ENCODE peak calls at places on chromosomes 3 and 15, in five cellular contexts. K is neural progenitor cell, G is nephron progenitor cell, A is lower lobe of right lung, I is cardiac muscle cell. O is an unnamed sample.

GRCh38 chr15:55774113-55774970 is 31.4 kb upstream of the PRTG start:
- DNase-seq in K (peak; percentile 74), G (peak; percentile 72), A (no peak), I (peak; percentile 40), O (peak; percentile 74)

GRCh38 chr3:63912768-63913588 is 795 bp upstream of the SCAANT1 start:
- DNase-seq in K (peak; percentile 54), G (peak; percentile 20), A (peak; percentile 82), I (peak; percentile 70), O (peak; percentile 39)

GRCh38 chr3:123036352-123037014 is 8.9 kb upstream of the SEMA5B start:
- DNase-seq in K (no peak), G (no peak), A (no peak), I (peak; percentile 83), O (no peak)

GRCh38 chr3:122691195-122691594 is 10.6 kb downstream of the PARP14 start:
- DNase-seq in K (no peak), G (no peak), A (no peak), I (peak; percentile 54), O (no peak)

GRCh38 chr3:78825858-78826215 is 942.0 kb downstream of the ROBO1 start:
- DNase-seq in K (no peak), G (no peak), A (no peak), I (peak; percentile 15), O (no peak)

GRCh38 chr15:86624261-86625036 is 544.8 kb downstream of the AGBL1 start:
- DNase-seq in K (peak; percentile 84), G (peak; percentile 53), A (peak; percentile 45), I (peak; percentile 63), O (peak; percentile 26)

GRCh38 chr15:55588070-55588817 is at the start of gene PYGO1:
- DNase-seq in K (peak; percentile 90), G (peak; percentile 77), A (peak; percentile 72), I (peak; percentile 79), O (peak; percentile 84)

GRCh38 chr3:99966657-99967420 is 147.5 kb downstream of the FILIP1L start:
- DNase-seq in K (no peak), G (no peak), A (no peak), I (peak; percentile 73), O (no peak)

GRCh38 chr3:25582242-25582641 is 82.5 kb downstream of the TOP2B start:
- DNase-seq in K (no peak), G (no peak), A (no peak), I (peak; percentile 46), O (no peak)

GRCh38 chr3:115860766-115861165 is 237.5 kb downstream of the GAP43 start:
- DNase-seq in K (no peak), G (no peak), A (no peak), I (no peak), O (no peak)

GRCh38 chr15:88897456-88898194 is 2.3 kb upstream of the HAPLN3 start:
- DNase-seq in K (peak; percentile 25), G (peak; percentile 91), A (peak; percentile 89), I (peak; percentile 91), O (peak; percentile 72)

GRCh38 chr3:65922441-65922840 is 116.3 kb downstream of the MAGI1 start:
- DNase-seq in K (no peak), G (no peak), A (no peak), I (no peak), O (no peak)

GRCh38 chr3:142963266-142964149 is at the start of gene PAQR9:
- DNase-seq in K (peak; percentile 83), G (peak; percentile 81), A (no peak), I (peak; percentile 24), O (peak; percentile 75)

GRCh38 chr3:80618295-80619256 is 850.8 kb upstream of the ROBO1 start:
- DNase-seq in K (no peak), G (no peak), A (no peak), I (no peak), O (no peak)

GRCh38 chr3:35670408-35670807 is 31.1 kb downstream of the ARPP21 start:
- DNase-seq in K (no peak), G (no peak), A (no peak), I (no peak), O (peak; percentile 36)

GRCh38 chr15:99212401-99212800 is 37.0 kb downstream of the TTC23 start:
- DNase-seq in K (no peak), G (no peak), A (no peak), I (peak; percentile 46), O (no peak)

GRCh38 chr15:86162676-86163075 is 83.0 kb downstream of the AGBL1 start:
- DNase-seq in K (no peak), G (no peak), A (no peak), I (no peak), O (no peak)

GRCh38 chr3:186467969-186468368 is 76.2 kb downstream of the CRYGS start:
- DNase-seq in K (no peak), G (no peak), A (no peak), I (no peak), O (no peak)

GRCh38 chr15:28985691-28986090 is 99.9 kb downstream of the APBA2 start:
- DNase-seq in K (no peak), G (no peak), A (no peak), I (no peak), O (no peak)

GRCh38 chr3:45976191-45977091 is 19.2 kb downstream of the FYCO1 start:
- DNase-seq in K (no peak), G (no peak), A (no peak), I (no peak), O (no peak)

GRCh38 chr3:197038604-197039003 is 9.0 kb upstream of the MELTF start:
- DNase-seq in K (no peak), G (no peak), A (no peak), I (no peak), O (no peak)

GRCh38 chr3:87798567-87798947 is 260.2 kb downstream of the CGGBP1 start:
- DNase-seq in K (no peak), G (no peak), A (no peak), I (no peak), O (no peak)

GRCh38 chr15:94080989-94081605 is 150.3 kb upstream of the MCTP2 start:
- DNase-seq in K (no peak), G (no peak), A (no peak), I (no peak), O (no peak)

GRCh38 chr15:94086360-94086759 is 145.0 kb upstream of the MCTP2 start:
- DNase-seq in K (no peak), G (no peak), A (no peak), I (no peak), O (no peak)

GRCh38 chr15:94080416-94080815 is 150.9 kb upstream of the MCTP2 start:
- DNase-seq in K (no peak), G (peak; percentile 20), A (no peak), I (no peak), O (peak; percentile 69)

GRCh38 chr15:94081829-94082228 is 149.5 kb upstream of the MCTP2 start:
- DNase-seq in K (no peak), G (no peak), A (no peak), I (no peak), O (no peak)

DNA sequence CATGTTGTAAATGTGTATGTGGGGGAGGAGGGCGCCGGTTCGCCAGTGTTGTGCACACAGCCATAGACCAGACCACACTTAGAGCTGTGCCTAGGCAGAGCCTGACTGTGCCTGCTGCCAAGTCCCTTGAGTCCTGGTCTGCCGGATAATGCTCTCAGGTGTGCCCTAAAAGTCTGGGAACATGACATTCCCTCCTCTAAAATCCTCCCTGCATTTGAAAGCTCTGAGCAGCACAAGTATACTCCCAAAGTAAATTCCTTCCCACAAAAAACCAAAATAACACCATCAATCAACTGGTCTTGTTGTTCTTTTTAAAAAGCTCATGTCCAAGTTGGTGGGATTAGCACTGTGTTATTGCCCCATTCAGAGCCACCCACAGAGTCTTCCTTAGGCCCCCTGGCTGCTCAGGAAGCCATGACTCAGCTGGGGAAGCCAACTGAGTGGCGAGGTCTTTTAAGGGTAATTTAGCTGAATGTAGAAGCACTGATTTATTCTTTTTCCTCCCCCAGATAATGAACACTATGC is 147.8 kb upstream of the MCTP2 start:
- DNase-seq in K (no peak), G (no peak), A (no peak), I (peak; percentile 10), O (no peak)
- TF ChIP-seq CTCF in K (no peak), G (no peak), A (no peak), I (no peak), O (no peak)

DNA sequence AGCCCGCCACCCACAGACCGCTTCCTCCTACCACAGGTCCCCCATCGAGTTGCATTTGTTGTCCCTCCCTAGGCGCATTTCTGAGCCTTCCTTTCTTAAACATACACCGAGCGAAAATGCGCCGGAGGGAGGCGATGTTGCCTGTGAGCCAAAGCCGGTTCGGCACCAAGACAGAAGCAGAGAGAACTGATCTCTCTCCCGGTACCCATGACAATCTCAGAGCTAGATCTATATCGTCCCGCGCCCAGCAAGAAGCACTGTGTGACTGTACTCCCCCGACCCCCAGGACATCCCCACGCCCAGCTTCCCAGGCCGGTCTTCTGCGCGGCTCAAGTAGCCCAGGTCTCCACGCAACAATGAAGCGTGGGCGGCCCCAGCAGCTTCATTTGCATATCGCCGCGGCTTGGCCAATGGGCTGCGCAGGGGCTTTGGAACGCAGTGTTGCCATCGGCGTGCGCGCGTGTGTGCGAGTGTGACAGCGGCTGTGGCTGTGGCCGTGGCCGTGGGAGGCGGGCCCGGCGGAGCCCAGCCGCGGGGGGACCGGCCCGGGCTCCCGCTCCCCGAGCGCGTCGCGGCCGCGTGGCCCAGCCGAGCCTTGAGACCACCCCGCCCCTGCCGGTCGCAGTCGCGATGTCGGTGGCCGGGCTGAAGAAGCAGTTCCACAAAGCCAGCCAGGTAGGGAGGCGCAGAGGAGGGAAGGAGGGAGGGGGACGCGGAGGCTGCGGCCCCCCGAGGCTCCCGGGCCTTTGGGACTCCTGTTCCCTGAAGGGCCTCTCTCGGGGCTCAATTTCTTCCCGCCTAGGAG is at the start of gene SH3GL3:
- DNase-seq in K (peak; percentile 93), G (peak; percentile 91), A (peak; percentile 90), I (peak; percentile 81), O (peak; percentile 86)
- TF ChIP-seq CTCF in K (peak; percentile 51), G (no peak), A (no peak), I (peak; percentile 54), O (no peak)

DNA sequence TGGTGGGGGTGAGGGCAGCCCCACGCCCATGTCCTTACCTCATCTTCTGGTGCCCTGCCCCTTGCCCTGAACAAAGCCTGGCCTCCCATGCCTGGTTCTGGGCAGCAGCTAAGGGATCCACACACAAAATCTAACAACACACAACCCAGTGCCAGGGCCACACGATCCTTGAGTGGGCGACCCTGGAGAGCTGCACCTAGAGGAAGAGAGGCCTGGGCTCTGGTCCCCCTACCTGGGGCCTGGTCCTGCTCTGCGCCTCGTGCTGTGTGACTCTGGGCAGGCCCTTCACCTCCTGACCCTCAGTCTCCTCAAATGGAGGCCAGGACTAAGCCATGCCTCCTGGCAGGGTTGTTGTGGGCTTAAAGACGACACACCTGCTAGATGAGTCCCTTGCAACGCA is 20.0 kb upstream of the C3orf22 start:
- DNase-seq in K (no peak), G (no peak), A (no peak), I (no peak), O (no peak)
- TF ChIP-seq CTCF in K (no peak), G (no peak), A (no peak), I (no peak), O (no peak)

DNA sequence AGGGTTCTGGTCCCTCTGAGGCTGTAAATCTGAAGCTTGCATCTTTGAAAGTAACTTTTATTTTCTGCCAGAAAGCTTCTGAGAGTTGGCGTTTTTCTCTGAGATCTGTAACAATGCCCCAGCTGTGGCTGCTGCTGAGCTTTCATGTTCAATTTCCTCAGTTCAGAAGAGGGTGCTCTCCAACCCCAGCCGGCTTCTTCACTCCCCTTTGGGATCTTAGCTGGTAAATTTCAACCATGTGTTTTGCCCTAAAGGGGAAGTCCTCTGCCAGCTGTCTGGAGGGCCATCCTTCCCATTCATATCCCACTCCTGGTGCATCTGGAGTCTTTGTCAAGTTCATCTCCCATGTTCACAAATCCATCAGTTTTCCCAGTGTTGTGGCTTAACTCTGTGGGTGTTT is 18.2 kb upstream of the CFAP100 start:
- DNase-seq in K (no peak), G (no peak), A (no peak), I (no peak), O (no peak)
- TF ChIP-seq CTCF in K (no peak), G (no peak), A (no peak), I (no peak), O (no peak)